ENCODE peak calls at places on chromosomes 3 and 15, in six cellular contexts. K, V, E, S, C and O are unnamed samples.

GRCh38 chr3:48999085-48999858 is 7.9 kb upstream of the WDR6 start:
- DNase-seq in E (no peak), S (no peak), C (no peak), V (no peak), K (no peak), O (no peak)

GRCh38 chr15:84620626-84621025 is 19.8 kb downstream of the ZSCAN2 start:
- DNase-seq in E (no peak), S (no peak), C (no peak), V (no peak), K (no peak), O (no peak)

GRCh38 chr3:64321747-64322146 is 96.5 kb upstream of the PRICKLE2 start:
- DNase-seq in K (no peak), C (no peak), V (no peak), S (no peak), E (no peak), O (peak; percentile 67)

GRCh38 chr3:55559651-55560423 is 72.7 kb upstream of the WNT5A start:
- DNase-seq in C (no peak), V (no peak), E (no peak), S (no peak), K (no peak), O (no peak)

GRCh38 chr15:62883938-62884479 is 158.5 kb upstream of the TPM1 start:
- DNase-seq in E (no peak), C (no peak), V (no peak), S (no peak), K (no peak), O (no peak)

GRCh38 chr3:25037049-25037547 is 391.0 kb upstream of the RARB start:
- DNase-seq in K (no peak), C (no peak), S (no peak), V (no peak), E (no peak), O (no peak)

GRCh38 chr15:29669823-29670222 is 152.4 kb downstream of the TJP1 start:
- DNase-seq in C (no peak), V (no peak), E (no peak), S (no peak), K (no peak), O (no peak)

GRCh38 chr15:84904409-84904808 is 19.9 kb downstream of the SLC28A1 start:
- DNase-seq in E (no peak), C (no peak), K (no peak), S (no peak), V (no peak), O (no peak)

GRCh38 chr15:89958107-89958805 is 42.9 kb upstream of the ZNF710 start:
- DNase-seq in E (no peak), K (peak; percentile 19), V (peak; percentile 83), S (peak; percentile 88), C (peak; percentile 78), O (no peak)

GRCh38 chr3:118802325-118803095 is 232.1 kb downstream of the IGSF11 start:
- DNase-seq in E (no peak), V (peak; percentile 19), K (no peak), C (no peak), S (peak; percentile 32), O (no peak)

GRCh38 chr15:52551762-52552161 is 17.1 kb downstream of the ARPP19 start:
- DNase-seq in K (no peak), E (peak; percentile 34), S (no peak), C (no peak), V (no peak), O (no peak)

GRCh38 chr3:8837172-8837571 is 67.8 kb upstream of the OXTR start:
- DNase-seq in K (no peak), S (no peak), E (no peak), V (no peak), C (no peak), O (peak; percentile 33)

GRCh38 chr3:28347374-28348285 is 891 bp upstream of the ZCWPW2 start:
- DNase-seq in S (no peak), K (no peak), C (no peak), V (no peak), E (no peak), O (no peak)

GRCh38 chr15:97012986-97013385 is 682.5 kb downstream of the NR2F2 start:
- DNase-seq in E (no peak), K (no peak), S (no peak), C (no peak), V (no peak), O (no peak)

GRCh38 chr3:123951522-123952447 is 9.2 kb downstream of the CCDC14 start:
- DNase-seq in C (no peak), K (no peak), E (no peak), V (no peak), S (no peak), O (no peak)

GRCh38 chr15:34038404-34039179 is 412 bp downstream of the AVEN start:
- DNase-seq in V (peak; percentile 81), E (peak; percentile 91), K (peak; percentile 83), C (peak; percentile 76), S (peak; percentile 87), O (peak; percentile 90)

GRCh38 chr3:69930564-69930963 is 69.0 kb upstream of the SAMMSON start:
- DNase-seq in S (no peak), E (no peak), V (no peak), K (no peak), C (no peak), O (no peak)

GRCh38 chr3:40191251-40191650 is 118.3 kb upstream of the EIF1B start:
- DNase-seq in S (no peak), V (no peak), E (no peak), K (no peak), C (no peak), O (peak; percentile 17)

GRCh38 chr3:186476044-186476468 is 68.1 kb downstream of the CRYGS start:
- DNase-seq in C (no peak), K (no peak), S (peak; percentile 45), V (no peak), E (no peak), O (peak; percentile 52)

GRCh38 chr15:75235051-75235673 is 23.0 kb upstream of the GOLGA6C start:
- DNase-seq in S (no peak), C (no peak), K (no peak), V (no peak), E (peak; percentile 28), O (no peak)

GRCh38 chr15:58585668-58586461 is 154.1 kb downstream of the LIPC start:
- DNase-seq in S (no peak), C (no peak), K (no peak), V (no peak), E (no peak), O (no peak)

GRCh38 chr15:70498096-70498626 is 265.2 kb downstream of the UACA start:
- DNase-seq in V (no peak), S (no peak), C (no peak), E (no peak), K (no peak), O (no peak)

DNA sequence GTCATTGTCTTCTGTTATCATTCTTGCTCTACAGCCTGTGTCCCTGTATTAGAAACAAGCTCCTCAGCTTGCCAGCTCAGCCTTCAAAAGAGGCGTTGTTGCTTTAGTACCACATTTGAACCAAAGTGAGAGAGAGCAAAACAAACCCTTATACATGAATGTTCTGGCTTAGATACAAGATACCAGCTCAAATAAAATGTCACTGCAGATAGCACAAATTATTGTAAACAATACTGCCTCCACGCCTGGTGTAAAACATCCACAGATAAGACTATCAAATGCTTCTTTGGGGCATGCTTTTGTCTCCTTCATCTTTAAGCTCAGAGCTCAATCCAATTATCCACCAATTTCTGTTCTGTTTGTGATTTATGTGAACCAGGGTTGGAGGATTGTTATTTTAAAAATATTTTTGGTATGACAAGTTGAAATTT is 403.6 kb upstream of the CDIN1 start:
- DNase-seq in C (no peak), V (no peak), E (no peak), K (no peak), S (no peak), O (no peak)
- TF ChIP-seq CTCF in C (no peak), V (no peak), E (no peak), K (no peak), S (no peak), O (no peak)

DNA sequence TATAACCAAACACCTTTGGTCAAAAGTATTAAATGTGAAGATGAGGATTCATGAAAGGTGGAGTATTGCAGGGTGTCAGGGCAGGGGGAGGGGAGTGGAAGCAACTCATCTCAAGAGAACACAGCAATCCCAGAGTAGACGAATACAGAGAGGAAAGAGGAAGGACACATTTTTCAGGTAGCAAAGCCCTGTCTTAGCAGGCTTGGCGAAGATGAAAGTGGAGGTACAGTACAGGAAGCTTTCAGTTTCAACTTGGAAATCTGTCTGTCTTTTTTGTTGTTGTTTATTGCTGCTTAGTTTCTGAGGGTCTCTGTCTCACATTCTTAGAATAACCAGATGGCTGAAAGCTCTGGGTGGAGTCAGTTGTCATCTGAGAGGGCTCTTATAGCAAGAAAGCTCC is 80.8 kb upstream of the GPR149 start:
- DNase-seq in S (no peak), K (no peak), C (no peak), E (no peak), V (no peak), O (no peak)
- H3K4me3 ChIP-seq in S (no peak overlapping the region), K (no peak overlapping the region), C (no peak overlapping the region), E (no peak overlapping the region), V (no peak overlapping the region), O (no peak overlapping the region)

GRCh38 chr3:14600075-14600474 is 51.5 kb upstream of the CCDC174 start:
- DNase-seq in K (no peak), S (no peak), V (no peak), E (no peak), C (no peak), O (no peak)
- H3K27me3 ChIP-seq in K (no peaks in the 10 kb centered on the region), S (peaks cover 8% of the 10 kb centered on the region), V (no peaks in the 10 kb centered on the region), E (peaks cover 16% of the 10 kb centered on the region), C (peaks cover 21% of the 10 kb centered on the region), O (peaks cover 64% of the 10 kb centered on the region)

GRCh38 chr3:13241621-13242363 is 168.6 kb upstream of the IQSEC1 start:
- DNase-seq in E (no peak), S (no peak), C (no peak), K (no peak), V (no peak), O (no peak)
- TF ChIP-seq CTCF in E (no peak), S (no peak), C (no peak), K (no peak), V (no peak), O (peak; percentile 36)

DNA sequence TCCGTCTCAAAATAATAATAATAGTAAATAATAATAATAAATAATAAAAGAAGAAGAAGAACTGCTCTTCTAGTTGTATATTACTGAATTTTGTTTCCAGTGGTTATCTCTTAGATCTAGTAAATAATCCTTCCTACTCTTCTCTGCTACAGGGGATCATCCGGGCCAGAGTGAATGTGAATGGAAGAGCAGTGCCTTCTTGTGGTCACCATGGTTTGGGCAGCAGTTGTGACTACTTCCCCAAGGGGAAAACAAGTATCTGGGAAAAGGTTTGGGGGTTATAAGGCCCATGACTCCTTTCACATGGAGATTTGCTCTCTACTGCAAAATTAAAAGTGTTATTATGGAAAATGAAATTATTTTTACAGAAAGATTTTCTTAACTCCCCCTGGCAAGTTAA is 5.5 kb upstream of the OR5K1 start:
- DNase-seq in V (no peak), C (no peak), S (no peak), E (no peak), K (no peak), O (no peak)
- H3K4me3 ChIP-seq in V (no peak overlapping the region), C (no peak overlapping the region), S (no peak overlapping the region), E (no peak overlapping the region), K (no peak overlapping the region), O (no peak overlapping the region)